ENCODE peak calls at places on chromosomes 1 and 21, in four cellular contexts. One of them, this sample, is unnamed.

GRCh38 chr1:68016364-68016763 is 34.1 kb downstream of the DIRAS3 start:
- DNase-seq in CD4-positive, CD25-positive, alpha-beta regulatory T cell: no peak
- DNase-seq in brain pericyte: no peak
- DNase-seq in HT1080: peak; percentile 6
- DNase-seq in this sample: no peak

GRCh38 chr1:201283836-201284553 is 689 bp downstream of the PKP1 start:
- DNase-seq in CD4-positive, CD25-positive, alpha-beta regulatory T cell: no peak
- DNase-seq in brain pericyte: no peak
- DNase-seq in HT1080: no peak
- DNase-seq in this sample: no peak

GRCh38 chr1:20148571-20149500 is 9.7 kb downstream of the PLA2G2F start:
- DNase-seq in CD4-positive, CD25-positive, alpha-beta regulatory T cell: no peak
- DNase-seq in brain pericyte: no peak
- DNase-seq in HT1080: no peak
- DNase-seq in this sample: no peak

GRCh38 chr1:203505526-203506189 is 11.7 kb downstream of the OPTC start:
- DNase-seq in CD4-positive, CD25-positive, alpha-beta regulatory T cell: no peak
- DNase-seq in brain pericyte: no peak
- DNase-seq in HT1080: no peak
- DNase-seq in this sample: no peak

GRCh38 chr1:10901091-10901893 is 104.8 kb upstream of the CASZ1 start:
- DNase-seq in CD4-positive, CD25-positive, alpha-beta regulatory T cell: no peak
- DNase-seq in brain pericyte: no peak
- DNase-seq in HT1080: no peak
- DNase-seq in this sample: no peak

GRCh38 chr1:84889437-84889836 is 3.6 kb downstream of the LPAR3 start:
- DNase-seq in CD4-positive, CD25-positive, alpha-beta regulatory T cell: no peak
- DNase-seq in brain pericyte: no peak
- DNase-seq in HT1080: no peak
- DNase-seq in this sample: no peak

GRCh38 chr1:206469411-206469932 is 804 bp upstream of the IKBKE start:
- DNase-seq in CD4-positive, CD25-positive, alpha-beta regulatory T cell: no peak
- DNase-seq in brain pericyte: no peak
- DNase-seq in HT1080: no peak
- DNase-seq in this sample: no peak

GRCh38 chr1:177748080-177748801 is 221.6 kb downstream of the SEC16B start:
- DNase-seq in CD4-positive, CD25-positive, alpha-beta regulatory T cell: no peak
- DNase-seq in brain pericyte: no peak
- DNase-seq in HT1080: no peak
- DNase-seq in this sample: no peak

GRCh38 chr1:19220080-19220846 is 10.2 kb upstream of the UBR4 start:
- DNase-seq in CD4-positive, CD25-positive, alpha-beta regulatory T cell: no peak
- DNase-seq in brain pericyte: no peak
- DNase-seq in HT1080: no peak
- DNase-seq in this sample: no peak

GRCh38 chr1:150619576-150620509 is 9.6 kb downstream of the ENSA start:
- DNase-seq in CD4-positive, CD25-positive, alpha-beta regulatory T cell: no peak
- DNase-seq in brain pericyte: no peak
- DNase-seq in HT1080: peak; percentile 96
- DNase-seq in this sample: no peak

GRCh38 chr1:3656450-3657095 is 4.3 kb downstream of the TP73 start:
- DNase-seq in CD4-positive, CD25-positive, alpha-beta regulatory T cell: no peak
- DNase-seq in brain pericyte: no peak
- DNase-seq in HT1080: no peak
- DNase-seq in this sample: no peak

GRCh38 chr1:231924183-231924582 is 297.6 kb downstream of the DISC1 start:
- DNase-seq in CD4-positive, CD25-positive, alpha-beta regulatory T cell: no peak
- DNase-seq in brain pericyte: no peak
- DNase-seq in HT1080: no peak
- DNase-seq in this sample: no peak

GRCh38 chr1:237814319-237814924 is 76.3 kb downstream of the ZP4 start:
- DNase-seq in CD4-positive, CD25-positive, alpha-beta regulatory T cell: no peak
- DNase-seq in brain pericyte: no peak
- DNase-seq in HT1080: peak; percentile 20
- DNase-seq in this sample: no peak

GRCh38 chr21:36773111-36773510 is 74.2 kb downstream of the SIM2 start:
- DNase-seq in CD4-positive, CD25-positive, alpha-beta regulatory T cell: no peak
- DNase-seq in brain pericyte: no peak
- DNase-seq in HT1080: peak; percentile 53
- DNase-seq in this sample: no peak

GRCh38 chr1:162772571-162773154 is 17.8 kb upstream of the HSD17B7 start:
- DNase-seq in CD4-positive, CD25-positive, alpha-beta regulatory T cell: no peak
- DNase-seq in brain pericyte: no peak
- DNase-seq in HT1080: no peak
- DNase-seq in this sample: no peak

GRCh38 chr21:39006653-39007417 is 176.4 kb downstream of the PSMG1 start:
- DNase-seq in CD4-positive, CD25-positive, alpha-beta regulatory T cell: no peak
- DNase-seq in brain pericyte: peak; percentile 69
- DNase-seq in HT1080: no peak
- DNase-seq in this sample: no peak

GRCh38 chr1:42943166-42943565 is 15.5 kb downstream of the SLC2A1 start:
- DNase-seq in CD4-positive, CD25-positive, alpha-beta regulatory T cell: no peak
- DNase-seq in brain pericyte: no peak
- DNase-seq in HT1080: peak; percentile 53
- DNase-seq in this sample: no peak

GRCh38 chr1:150009604-150010387 is 730 bp downstream of the OTUD7B start:
- DNase-seq in CD4-positive, CD25-positive, alpha-beta regulatory T cell: peak; percentile 29
- DNase-seq in brain pericyte: no peak
- DNase-seq in HT1080: peak; percentile 80
- DNase-seq in this sample: no peak

GRCh38 chr21:19123525-19123924 is 719.9 kb upstream of the TMPRSS15 start:
- DNase-seq in CD4-positive, CD25-positive, alpha-beta regulatory T cell: no peak
- DNase-seq in brain pericyte: no peak
- DNase-seq in HT1080: no peak
- DNase-seq in this sample: no peak

GRCh38 chr1:158818991-158819405 is 12.2 kb upstream of the MNDA start:
- DNase-seq in CD4-positive, CD25-positive, alpha-beta regulatory T cell: no peak
- DNase-seq in brain pericyte: no peak
- DNase-seq in HT1080: no peak
- DNase-seq in this sample: no peak

GRCh38 chr1:185338719-185339622 is 21.9 kb upstream of the IVNS1ABP start:
- DNase-seq in CD4-positive, CD25-positive, alpha-beta regulatory T cell: peak; percentile 30
- DNase-seq in brain pericyte: no peak
- DNase-seq in HT1080: peak; percentile 57
- DNase-seq in this sample: no peak

GRCh38 chr1:42173155-42173933 is 8.8 kb upstream of the GUCA2A start:
- DNase-seq in CD4-positive, CD25-positive, alpha-beta regulatory T cell: peak; percentile 55
- DNase-seq in brain pericyte: no peak
- DNase-seq in HT1080: peak; percentile 37
- DNase-seq in this sample: no peak